ENCODE peak calls at places on chromosomes 12 and 14, in five cellular contexts. B is AG04449, Q is colonic mucosa, T is stomach, Y is nephron progenitor cell. H is an unnamed sample.

GRCh38 chr12:124617615-124618014 is 50.2 kb upstream of the NCOR2 start:
- DNase-seq in T (no peak), Q (no peak), Y (no peak), B (no peak), H (no peak)

GRCh38 chr14:31960039-31960438 is 117.1 kb upstream of the ARHGAP5 start:
- DNase-seq in Q (no peak), B (no peak), T (no peak), Y (no peak), H (no peak)

GRCh38 chr12:13220848-13221247 is 24.3 kb downstream of the EMP1 start:
- DNase-seq in T (no peak), Y (no peak), Q (no peak), B (no peak), H (no peak)

GRCh38 chr12:102444093-102444492 is 36.3 kb downstream of the IGF1 start:
- DNase-seq in Q (no peak), B (no peak), Y (no peak), T (no peak), H (no peak)

GRCh38 chr14:90426663-90427062 is 29.8 kb downstream of the CALM1 start:
- DNase-seq in T (peak), Y (no peak), Q (peak), B (no peak), H (no peak)

GRCh38 chr12:132593938-132594358 is 16.4 kb downstream of the LRCOL1 start:
- DNase-seq in Y (peak), T (peak), B (peak), Q (peak), H (peak)

GRCh38 chr14:76208340-76208739 is 56.6 kb downstream of the GPATCH2L start:
- DNase-seq in B (no peak), Y (no peak), Q (no peak), T (no peak), H (no peak)

GRCh38 chr14:40909906-40910305 is 696.8 kb upstream of the LRFN5 start:
- DNase-seq in Q (no peak), Y (no peak), B (no peak), T (no peak), H (no peak)

GRCh38 chr12:123971449-123971769 is 1.2 kb downstream of the CCDC92 start:
- DNase-seq in Q (no peak), T (no peak), Y (no peak), B (no peak), H (no peak)

GRCh38 chr12:57518176-57518919 is 2.0 kb downstream of the DDIT3 start:
- DNase-seq in Y (no peak), B (no peak), T (no peak), Q (no peak), H (no peak)

GRCh38 chr14:76867536-76868452 is 41.6 kb downstream of the LRRC74A start:
- DNase-seq in Q (no peak), B (no peak), T (peak), Y (peak), H (no peak)

GRCh38 chr12:96719671-96720362 is 187.2 kb upstream of the NEDD1 start:
- DNase-seq in Q (peak), T (no peak), B (no peak), Y (no peak), H (no peak)

GRCh38 chr12:43937947-43938346 is 102.1 kb downstream of the TMEM117 start:
- DNase-seq in Q (no peak), T (no peak), Y (no peak), B (no peak), H (peak)

GRCh38 chr12:111758120-111758561 is 8.6 kb upstream of the ALDH2 start:
- DNase-seq in Y (no peak), T (peak), B (no peak), Q (no peak), H (no peak)

GRCh38 chr12:42705863-42706262 is 116.3 kb upstream of the PRICKLE1 start:
- DNase-seq in Y (no peak), T (peak), B (peak), Q (peak), H (peak)

GRCh38 chr14:85556263-85556662 is 26.3 kb downstream of the FLRT2 start:
- DNase-seq in Y (no peak), B (no peak), T (no peak), Q (no peak), H (no peak)

GRCh38 chr12:111387747-111388365 is 17.9 kb upstream of the SH2B3 start:
- DNase-seq in Y (peak), T (no peak), Q (no peak), B (no peak), H (no peak)

GRCh38 chr12:70327541-70327940 is 38.5 kb upstream of the KCNMB4 start:
- DNase-seq in T (no peak), Y (no peak), Q (no peak), B (no peak), H (no peak)

GRCh38 chr12:93616584-93617101 is 44.2 kb downstream of the SOCS2 start:
- DNase-seq in Q (no peak), T (no peak), B (no peak), Y (no peak), H (no peak)

GRCh38 chr12:50104614-50105366 is 982 bp downstream of the GPD1 start:
- DNase-seq in Y (no peak), T (no peak), Q (no peak), B (no peak), H (peak)

GRCh38 chr14:36281309-36281708 is 39.1 kb downstream of the MBIP start:
- DNase-seq in Y (no peak), B (no peak), T (no peak), Q (no peak), H (no peak)

GRCh38 chr14:76876076-76876475 is 49.9 kb downstream of the LRRC74A start:
- DNase-seq in T (peak), B (peak), Y (peak), Q (peak), H (peak)

GRCh38 chr12:110689601-110690430 is 901 bp upstream of the HVCN1 start:
- DNase-seq in Y (no peak), B (no peak), T (peak), Q (peak), H (peak)

GRCh38 chr12:98253207-98253606 is 262.2 kb upstream of the TMPO start:
- DNase-seq in T (no peak), Y (no peak), B (no peak), Q (no peak), H (no peak)

GRCh38 chr14:94485944-94486841 is 10.2 kb upstream of the SERPINA9 start:
- DNase-seq in Q (peak), Y (peak), T (peak), B (no peak), H (peak)

GRCh38 chr12:68530965-68531364 is 79.7 kb upstream of the RAP1B start:
- DNase-seq in B (peak), T (no peak), Q (no peak), Y (no peak), H (peak)

GRCh38 chr12:87491598-87491997 is 537.6 kb downstream of the C12orf50 start:
- DNase-seq in B (no peak), T (no peak), Q (no peak), Y (no peak), H (no peak)

GRCh38 chr14:101476258-101476930 is 84.9 kb upstream of the DIO3 start:
- DNase-seq in T (peak), B (no peak), Q (peak), Y (no peak), H (no peak)

GRCh38 chr14:104992501-104992900 is 6.9 kb downstream of the CLBA1 start:
- DNase-seq in T (no peak), B (no peak), Y (no peak), Q (no peak), H (no peak)

GRCh38 chr14:106586098-106586704 is 1059.8 kb downstream of the TMEM121 start:
- DNase-seq in B (no peak), Q (peak), Y (no peak), T (peak), H (no peak)
- TF ChIP-seq CTCF in B (no peak), Q (peak), Y (no peak), T (no peak), H (no peak)

GRCh38 chr12:130981947-130982346 is 28.2 kb downstream of the ADGRD1 start:
- DNase-seq in B (no peak), Y (no peak), Q (no peak), T (no peak), H (no peak)

GRCh38 chr12:130987151-130987931 is 33.6 kb downstream of the ADGRD1 start:
- DNase-seq in Q (no peak), T (no peak), Y (no peak), B (no peak), H (peak)

GRCh38 chr12:130983328-130984017 is 29.8 kb downstream of the ADGRD1 start:
- DNase-seq in Q (no peak), Y (no peak), T (no peak), B (no peak), H (peak)

GRCh38 chr12:130982565-130983225 is 29.0 kb downstream of the ADGRD1 start:
- DNase-seq in Y (no peak), Q (no peak), B (no peak), T (no peak), H (no peak)

GRCh38 chr12:130984183-130985058 is 30.7 kb downstream of the ADGRD1 start:
- DNase-seq in Q (no peak), B (no peak), Y (no peak), T (no peak), H (no peak)
- TF ChIP-seq CTCF in Q (no peak), B (no peak), Y (no peak), T (no peak), H (no peak)

DNA sequence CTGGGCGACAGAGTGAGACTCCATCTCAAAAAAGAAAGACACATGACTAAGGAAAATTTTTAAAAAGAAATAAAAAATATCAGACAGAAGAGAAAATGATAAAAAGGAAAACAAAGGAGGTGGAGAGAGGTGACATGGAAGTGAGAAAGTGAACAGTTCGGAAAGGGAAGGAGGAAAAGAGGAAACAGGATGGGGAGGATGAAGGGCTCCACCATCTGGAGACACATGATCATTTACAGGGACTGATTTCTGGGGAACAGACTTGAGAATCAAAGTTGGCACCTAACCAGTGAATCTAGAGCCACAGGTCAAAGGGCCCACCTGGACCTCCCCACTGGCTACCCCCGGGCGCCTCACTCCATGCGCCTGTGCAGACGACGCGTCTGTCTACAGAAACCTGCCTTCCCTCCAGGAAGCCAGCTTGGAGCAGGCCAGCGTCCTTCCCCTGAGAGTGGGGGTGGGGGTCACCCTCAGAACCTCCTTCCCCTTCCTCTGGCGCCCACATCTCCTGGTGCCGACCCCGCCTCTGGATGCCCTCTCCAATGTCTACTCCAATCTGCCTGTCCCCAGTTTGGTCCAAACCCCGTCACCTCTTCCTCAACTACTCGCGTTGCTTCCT is 60.5 kb downstream of the AMN start:
- DNase-seq in T (no peak), Y (no peak), Q (no peak), B (no peak), H (no peak)
- TF ChIP-seq CTCF in T (no peak), Y (no peak), Q (no peak), B (no peak), H (peak)

GRCh38 chr12:64456119-64456518 is 4.2 kb downstream of the TBK1 start:
- DNase-seq in Y (no peak), B (no peak), T (no peak), Q (no peak), H (no peak)

GRCh38 chr12:64452559-64453329 is 824 bp downstream of the TBK1 start:
- DNase-seq in Q (peak), T (peak), Y (no peak), B (peak), H (peak)

GRCh38 chr12:64450711-64451486 is 1.0 kb upstream of the TBK1 start:
- DNase-seq in T (no peak), Q (peak), Y (no peak), B (no peak), H (peak)

GRCh38 chr12:64450057-64450640 is 1.8 kb upstream of the TBK1 start:
- DNase-seq in Y (no peak), Q (no peak), T (no peak), B (no peak), H (no peak)

DNA sequence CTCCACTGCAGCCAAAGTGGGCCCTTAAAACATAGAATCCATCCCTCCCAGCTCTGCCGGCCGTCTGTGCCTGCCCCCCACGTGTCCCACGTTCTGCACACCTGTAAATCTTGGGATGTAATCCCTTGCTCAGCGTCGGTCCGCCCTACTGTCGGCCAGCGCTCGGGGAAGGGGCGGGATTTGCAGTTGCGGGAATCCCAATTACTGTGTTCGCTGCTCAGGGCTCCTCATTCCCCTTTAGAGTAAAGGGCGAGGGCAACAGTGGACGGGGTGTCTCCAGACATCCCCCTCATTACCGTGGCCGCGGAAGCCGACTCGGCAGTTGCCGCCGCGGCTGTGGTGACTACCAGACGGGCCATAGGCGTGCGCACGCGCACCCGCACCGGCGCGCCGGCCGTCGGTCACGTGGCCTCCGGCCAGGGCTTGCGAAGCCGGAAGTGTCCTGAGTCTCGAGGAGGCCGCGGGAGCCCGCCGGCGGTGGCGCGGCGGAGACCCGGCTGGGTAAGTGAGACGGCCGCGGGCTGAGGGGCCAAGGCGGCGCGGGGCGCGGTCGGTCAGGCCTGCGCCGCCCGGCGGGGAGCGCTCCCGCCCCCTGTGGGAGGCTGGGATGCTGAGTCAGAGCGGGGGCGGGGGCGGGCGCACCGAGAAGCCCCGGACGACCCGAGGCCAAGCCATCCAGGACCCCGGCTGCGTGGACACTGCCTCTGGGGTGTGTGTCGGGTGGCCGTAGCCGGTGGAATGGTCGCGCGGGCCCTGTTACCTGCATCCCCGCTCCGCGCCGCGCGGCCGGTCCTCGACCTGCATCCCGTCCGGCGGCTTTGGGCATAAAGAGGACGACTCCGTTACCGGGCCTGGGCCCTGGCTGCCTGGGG is at the start of gene TBK1:
- DNase-seq in Y (peak), Q (peak), T (peak), B (no peak), H (peak)
- TF ChIP-seq CTCF in Y (no peak), Q (no peak), T (no peak), B (no peak), H (no peak)

GRCh38 chr14:74868739-74869138 is 7.2 kb downstream of the PROX2 start:
- DNase-seq in B (no peak), Y (no peak), Q (no peak), T (no peak), H (no peak)
- TF ChIP-seq CTCF in B (no peak), Y (no peak), Q (no peak), T (no peak), H (no peak)

DNA sequence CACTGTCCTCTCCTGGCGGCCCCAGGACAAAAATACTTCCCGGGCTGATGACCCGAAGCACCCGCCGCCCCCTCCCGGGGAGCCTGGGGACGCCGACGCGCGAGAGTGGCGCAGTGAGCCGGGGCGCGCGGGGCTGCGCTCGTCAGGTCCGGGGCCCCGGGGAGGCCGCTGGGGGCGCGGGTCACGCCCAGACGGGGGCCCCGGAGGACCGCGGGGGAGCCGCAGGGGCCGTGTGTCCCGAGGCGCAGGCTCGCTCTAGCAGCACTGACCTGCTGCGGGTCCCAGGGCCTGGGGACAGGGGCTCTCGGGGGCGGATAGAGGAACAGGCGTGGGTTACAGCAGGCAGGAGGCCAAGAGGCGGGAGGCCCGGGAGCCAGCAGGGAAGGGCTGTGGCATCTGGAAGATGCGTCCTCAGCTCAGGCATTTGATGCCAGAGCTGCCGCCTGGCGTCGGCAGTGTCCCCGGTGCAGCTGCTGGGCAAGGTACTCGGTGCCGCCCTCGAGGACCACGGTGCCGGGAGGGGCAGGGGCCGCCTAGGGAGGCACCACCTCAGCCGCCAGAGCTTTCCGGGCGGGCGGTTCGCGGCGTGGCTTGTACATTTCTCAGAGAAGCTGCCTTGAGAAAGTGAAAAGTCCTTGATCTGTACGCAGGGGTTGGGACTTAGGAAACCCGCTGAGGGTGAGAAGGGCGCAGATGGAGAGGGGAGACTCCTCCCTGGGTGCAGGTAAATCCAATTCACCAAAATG is 1.2 kb downstream of the WNT5B start:
- DNase-seq in B (no peak), Y (peak), T (peak), Q (peak), H (peak)
- TF ChIP-seq CTCF in B (peak), Y (peak), T (no peak), Q (peak), H (no peak)

DNA sequence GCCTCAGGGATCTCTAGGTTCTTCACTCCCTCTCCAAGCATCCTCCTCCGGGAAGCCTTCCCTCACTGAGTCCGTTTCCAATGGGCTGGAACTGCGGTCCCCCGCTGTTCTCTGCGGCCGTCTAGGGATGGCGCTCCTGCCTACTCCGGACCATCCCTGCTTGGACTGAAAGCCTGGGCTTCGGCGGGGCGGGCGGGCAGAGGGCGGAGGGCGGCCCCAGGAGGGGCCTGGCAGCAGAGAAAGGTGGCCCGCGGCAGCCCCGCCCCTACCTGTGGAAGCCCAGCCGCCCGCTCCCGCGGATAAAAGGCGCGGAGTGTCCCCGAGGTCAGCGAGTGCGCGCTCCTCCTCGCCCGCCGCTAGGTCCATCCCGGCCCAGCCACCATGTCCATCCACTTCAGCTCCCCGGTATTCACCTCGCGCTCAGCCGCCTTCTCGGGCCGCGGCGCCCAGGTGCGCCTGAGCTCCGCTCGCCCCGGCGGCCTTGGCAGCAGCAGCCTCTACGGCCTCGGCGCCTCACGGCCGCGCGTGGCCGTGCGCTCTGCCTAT is at the start of gene KRT7:
- DNase-seq in B (no peak), Y (peak), T (no peak), Q (no peak), H (peak)
- TF ChIP-seq CTCF in B (peak), Y (no peak), T (no peak), Q (no peak), H (no peak)

H was measured in hepatocyte.